ENCODE peak calls at places on chromosomes 11 and 22, in nine cellular contexts. T is astrocyte of the spinal cord, F is kidney, K is A549, V is K562, C is prostate gland, G is fibroblast of lung, W is RWPE2, N is bronchial epithelial cell. S is an unnamed sample.

GRCh38 chr22:24106385-24107381 is 74.6 kb upstream of the SUSD2 start:
- DNase-seq in W (no peak), F (no peak), G (no peak), V (no peak), N (no peak), K (no peak), T (no peak), C (no peak), S (peak; percentile 71)

GRCh38 chr11:74746868-74747267 is 1.8 kb upstream of the RNF169 start:
- DNase-seq in K (no peak), V (no peak), N (no peak), W (no peak), C (no peak), G (no peak), T (no peak), F (no peak), S (no peak)

GRCh38 chr11:57248780-57249383 is 11.8 kb upstream of the APLNR start:
- DNase-seq in G (peak; percentile 50), V (peak; percentile 85), W (no peak), N (peak; percentile 63), T (peak; percentile 54), K (peak; percentile 89), F (peak; percentile 85), C (peak; percentile 24), S (peak; percentile 44)

GRCh38 chr11:126101241-126101929 is 38.7 kb upstream of the CDON start:
- DNase-seq in G (no peak), T (no peak), C (no peak), F (no peak), K (no peak), W (no peak), V (no peak), N (no peak), S (no peak)

GRCh38 chr11:107799245-107799859 is 59.2 kb downstream of the SLC35F2 start:
- DNase-seq in T (peak; percentile 66), C (peak; percentile 44), V (peak; percentile 76), K (peak; percentile 56), G (peak; percentile 61), N (peak; percentile 54), F (peak; percentile 76), W (no peak), S (peak; percentile 76)

GRCh38 chr11:126698576-126698975 is 302.0 kb downstream of the KIRREL3 start:
- DNase-seq in G (no peak), F (no peak), C (no peak), T (no peak), W (no peak), N (no peak), V (no peak), K (no peak), S (no peak)

GRCh38 chr11:57240757-57241156 is 3.7 kb upstream of the APLNR start:
- DNase-seq in K (no peak), C (no peak), W (no peak), F (no peak), T (no peak), V (no peak), G (no peak), N (no peak), S (no peak)

GRCh38 chr11:73262851-73263495 is 9.2 kb upstream of the P2RY6 start:
- DNase-seq in V (no peak), N (peak; percentile 65), T (no peak), K (peak; percentile 48), G (peak; percentile 40), C (no peak), W (no peak), F (no peak), S (no peak)

GRCh38 chr11:62934496-62934785 is 13.3 kb upstream of the CHRM1 start:
- DNase-seq in K (no peak), F (no peak), V (no peak), W (no peak), T (no peak), N (no peak), G (no peak), C (no peak), S (no peak)

GRCh38 chr22:29457730-29458129 is 19.3 kb downstream of the RFPL1 start:
- DNase-seq in F (no peak), G (peak; percentile 42), W (no peak), C (no peak), K (peak; percentile 60), N (peak; percentile 50), T (peak; percentile 15), V (peak; percentile 65), S (peak; percentile 70)

GRCh38 chr11:113875414-113876073 is at the start of gene USP28:
- DNase-seq in K (peak; percentile 93), T (peak; percentile 97), C (peak; percentile 96), V (peak; percentile 98), N (peak; percentile 76), G (peak; percentile 94), W (peak; percentile 97), F (peak; percentile 99), S (peak; percentile 98)

GRCh38 chr11:113874096-113874919 is 1.1 kb downstream of the USP28 start:
- DNase-seq in F (no peak), W (no peak), V (peak; percentile 21), N (peak; percentile 27), K (no peak), C (no peak), G (peak; percentile 8), T (peak; percentile 35), S (no peak)

GRCh38 chr11:113871331-113871730 is 4.0 kb downstream of the USP28 start:
- DNase-seq in V (no peak), N (no peak), K (no peak), F (no peak), T (no peak), W (no peak), C (no peak), G (peak; percentile 16), S (no peak)

GRCh38 chr11:113874920-113875413 is 405 bp downstream of the USP28 start:
- DNase-seq in V (no peak), K (no peak), F (no peak), W (no peak), C (peak; percentile 26), G (no peak), N (peak; percentile 25), T (peak; percentile 39), S (peak; percentile 64)

DNA sequence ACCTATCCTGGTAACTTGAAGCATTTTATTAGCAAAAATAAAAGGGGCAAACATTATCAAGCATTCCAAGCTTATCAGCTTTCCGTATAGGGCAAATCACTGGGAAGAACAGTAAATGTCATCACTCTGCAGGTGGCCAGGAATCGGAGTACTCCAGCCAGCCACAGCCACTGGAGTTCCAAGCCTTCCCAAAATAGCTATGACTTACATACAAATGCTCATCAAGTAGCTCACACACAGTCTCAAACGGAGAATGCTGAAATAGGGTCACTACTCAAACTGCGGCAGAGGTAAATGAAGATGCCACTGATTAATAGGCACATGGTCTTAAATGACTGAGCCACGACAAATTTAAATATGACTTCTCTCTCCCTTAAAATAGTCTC is 2.1 kb downstream of the USP28 start:
- DNase-seq in V (no peak), G (peak; percentile 53), N (no peak), T (peak; percentile 46), W (no peak), F (no peak), K (no peak), C (no peak), S (no peak)
- H3K4me3 ChIP-seq in V (no peak overlapping the region), G (peak overlapping the region; percentile 41), N (no peak overlapping the region), T (no peak overlapping the region), W (no peak overlapping the region), F (no peak overlapping the region), K (no peak overlapping the region), C (no peak overlapping the region), S (no peak overlapping the region)

GRCh38 chr11:66327171-66328035 is 8.8 kb downstream of the RIN1 start:
- DNase-seq in T (peak; percentile 71), F (peak; percentile 78), V (no peak), N (peak; percentile 38), W (no peak), C (no peak), G (peak; percentile 67), K (no peak), S (no peak)
- TF ChIP-seq CTCF in T (no peak), F (no peak), V (no peak), N (no peak), W (no peak), C (no peak), G (peak; percentile 9), K (no peak), S (no peak)

GRCh38 chr11:67303132-67303988 is at the start of gene SSH3:
- DNase-seq in N (peak; percentile 47), V (no peak), K (peak; percentile 74), W (peak; percentile 85), T (peak; percentile 54), F (peak; percentile 94), G (peak; percentile 58), C (peak; percentile 81), S (no peak)

GRCh38 chr11:67301313-67301921 is 1.9 kb upstream of the SSH3 start:
- DNase-seq in W (peak; percentile 73), V (no peak), G (no peak), C (no peak), K (no peak), F (peak; percentile 81), N (no peak), T (no peak), S (no peak)

GRCh38 chr11:67300756-67301312 is 2.5 kb upstream of the SSH3 start:
- DNase-seq in V (no peak), K (no peak), N (no peak), T (no peak), C (no peak), F (peak; percentile 74), G (no peak), W (peak; percentile 67), S (no peak)

GRCh38 chr11:67302571-67303131 is 679 bp upstream of the SSH3 start:
- DNase-seq in W (peak; percentile 77), F (peak; percentile 85), N (peak; percentile 40), V (no peak), C (no peak), G (no peak), K (peak; percentile 62), T (peak; percentile 70), S (no peak)

DNA sequence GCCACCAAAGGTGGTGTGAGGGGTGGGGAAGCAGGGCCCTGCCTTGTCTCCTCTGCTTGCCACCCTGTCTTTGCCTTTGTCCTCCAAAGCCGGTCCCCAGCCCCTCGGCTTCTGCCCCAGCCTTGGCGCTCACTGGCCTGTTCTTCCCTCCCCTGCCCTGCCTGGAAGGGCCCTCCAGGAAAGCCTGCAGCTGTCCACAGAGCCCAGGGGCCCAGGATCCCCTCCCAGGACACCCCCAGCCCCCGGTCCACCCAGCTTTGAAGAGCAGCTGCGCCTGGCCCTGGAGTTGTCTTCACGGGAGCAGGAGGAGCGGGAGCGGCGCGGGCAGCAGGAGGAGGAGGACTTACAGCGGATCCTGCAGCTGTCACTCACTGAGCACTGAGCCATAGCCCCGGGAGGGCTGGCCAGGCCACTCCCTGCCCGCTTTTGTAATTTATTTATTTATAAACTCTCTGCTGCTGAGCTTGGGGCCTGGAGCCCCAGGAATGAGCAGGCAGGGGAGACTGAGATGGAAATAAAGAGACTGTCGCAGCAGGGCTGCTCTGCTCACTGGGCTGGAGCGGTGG is 1.3 kb upstream of the SSH3 start:
- DNase-seq in N (peak; percentile 71), G (peak; percentile 32), T (peak; percentile 76), K (peak; percentile 59), V (no peak), W (peak; percentile 80), F (peak; percentile 90), C (peak; percentile 76), S (no peak)
- H3K4me3 ChIP-seq in N (peak overlapping the region; percentile 96), G (no peak overlapping the region), T (no peak overlapping the region), K (no peak overlapping the region), V (no peak overlapping the region), W (peak overlapping the region; percentile 68), F (peak overlapping the region; percentile 59), C (no peak overlapping the region), S (no peak overlapping the region)

DNA sequence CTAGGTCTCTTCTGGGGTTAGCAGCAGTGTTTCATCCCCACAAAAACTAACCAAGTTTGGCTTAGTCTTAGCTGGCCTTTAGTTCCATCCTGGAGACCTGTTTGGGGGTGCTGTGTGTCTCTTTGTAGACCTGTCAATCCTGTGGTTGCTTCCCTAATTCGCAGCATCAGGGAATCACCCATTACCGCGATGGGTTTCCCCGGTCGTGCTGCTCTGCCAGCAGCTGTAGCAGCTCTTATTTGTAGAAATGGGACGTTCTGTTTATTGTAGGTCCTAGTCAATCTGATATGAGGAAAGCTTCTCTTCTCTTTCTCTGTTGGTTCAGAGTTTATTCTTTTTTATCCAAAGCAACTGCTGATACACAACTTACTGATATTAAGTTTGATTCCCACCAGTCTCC is 91.6 kb downstream of the CECR2 start:
- DNase-seq in C (no peak), G (no peak), N (no peak), T (no peak), W (no peak), F (no peak), V (no peak), K (no peak), S (peak; percentile 33)
- TF ChIP-seq CTCF in C (no peak), G (no peak), N (no peak), T (no peak), W (no peak), F (no peak), V (no peak), K (no peak), S (no peak)

S was measured in GM12865.